ENCODE peak calls at places on chromosomes 11 and 22, in seven cellular contexts. G, V, X, N, U, R and D are unnamed samples.

GRCh38 chr11:65934014-65934413 is 11.3 kb upstream of the TSGA10IP start:
- DNase-seq in G (no peak), V (peak), X (no peak), N (no peak), U (no peak), R (no peak), D (no peak)

GRCh38 chr11:134050541-134051383 is 18.1 kb upstream of the JAM3 start:
- DNase-seq in G (peak), V (no peak), X (peak), N (peak), U (peak), R (peak), D (peak)

GRCh38 chr11:8826145-8826786 is 84.7 kb upstream of the AKIP1 start:
- DNase-seq in G (no peak), V (peak), X (no peak), N (peak), U (no peak), R (no peak), D (no peak)

GRCh38 chr11:130995266-130995665 is 79.0 kb upstream of the SNX19 start:
- DNase-seq in G (no peak), V (no peak), X (no peak), N (no peak), U (no peak), R (no peak), D (no peak)

GRCh38 chr11:35231074-35231473 is 92.1 kb downstream of the CD44 start:
- DNase-seq in G (no peak), V (no peak), X (no peak), N (no peak), U (no peak), R (no peak), D (no peak)

GRCh38 chr11:22690245-22690644 is 23.8 kb downstream of the GAS2 start:
- DNase-seq in G (no peak), V (no peak), X (no peak), N (no peak), U (no peak), R (no peak), D (no peak)

GRCh38 chr11:2788751-2789140 is 89.0 kb upstream of the KCNQ1OT1 start:
- DNase-seq in G (no peak), V (no peak), X (peak), N (peak), U (no peak), R (no peak), D (no peak)

GRCh38 chr22:42282943-42283287 is 12.5 kb upstream of the TCF20 start:
- DNase-seq in G (no peak), V (no peak), X (no peak), N (no peak), U (no peak), R (no peak), D (peak)

GRCh38 chr11:70065318-70066135 is 12.6 kb upstream of the ANO1 start:
- DNase-seq in G (no peak), V (no peak), X (no peak), N (peak), U (no peak), R (no peak), D (no peak)

GRCh38 chr11:31160504-31161422 is 208.8 kb downstream of the DCDC1 start:
- DNase-seq in G (no peak), V (no peak), X (no peak), N (no peak), U (peak), R (no peak), D (no peak)

GRCh38 chr22:36865346-36865745 is 4.5 kb downstream of the NCF4 start:
- DNase-seq in G (no peak), V (no peak), X (no peak), N (no peak), U (no peak), R (no peak), D (no peak)

GRCh38 chr22:33932997-33933396 is 12.7 kb upstream of the LARGE1 start:
- DNase-seq in G (no peak), V (no peak), X (no peak), N (no peak), U (no peak), R (no peak), D (no peak)

GRCh38 chr11:45180158-45180887 is 33.9 kb downstream of the PRDM11 start:
- DNase-seq in G (no peak), V (no peak), X (peak), N (peak), U (peak), R (no peak), D (peak)

GRCh38 chr11:110720646-110721283 is 8.5 kb upstream of the ARHGAP20 start:
- DNase-seq in G (no peak), V (no peak), X (no peak), N (no peak), U (no peak), R (no peak), D (no peak)

GRCh38 chr22:40654522-40655167 is 18.1 kb upstream of the MRTFA start:
- DNase-seq in G (no peak), V (no peak), X (no peak), N (no peak), U (no peak), R (no peak), D (no peak)

GRCh38 chr11:92765965-92766371 is 203.5 kb upstream of the MTNR1B start:
- DNase-seq in G (no peak), V (no peak), X (no peak), N (peak), U (no peak), R (no peak), D (no peak)

GRCh38 chr11:34978236-34979191 is 62.1 kb downstream of the PDHX start:
- DNase-seq in G (no peak), V (no peak), X (no peak), N (no peak), U (no peak), R (no peak), D (no peak)

GRCh38 chr11:692824-693414 is 2.1 kb downstream of the DEAF1 start:
- DNase-seq in G (no peak), V (no peak), X (peak), N (no peak), U (no peak), R (no peak), D (no peak)

GRCh38 chr11:76102772-76103171 is 103.5 kb downstream of the WNT11 start:
- DNase-seq in G (no peak), V (no peak), X (no peak), N (no peak), U (no peak), R (no peak), D (no peak)

GRCh38 chr22:44577391-44578114 is 79.5 kb upstream of the RTL6 start:
- DNase-seq in G (no peak), V (no peak), X (no peak), N (no peak), U (no peak), R (no peak), D (no peak)

GRCh38 chr11:126329644-126330200 is 25.8 kb upstream of the ST3GAL4 start:
- DNase-seq in G (no peak), V (no peak), X (peak), N (no peak), U (no peak), R (no peak), D (no peak)

GRCh38 chr11:118260353-118260752 is 3.7 kb downstream of the MPZL2 start:
- DNase-seq in G (no peak), V (no peak), X (no peak), N (no peak), U (no peak), R (no peak), D (no peak)

GRCh38 chr22:24554316-24555159 is at the start of gene GUCD1:
- DNase-seq in G (peak), V (no peak), X (peak), N (no peak), U (peak), R (no peak), D (peak)

GRCh38 chr11:75403037-75403436 is 3.7 kb downstream of the RPS3 start:
- DNase-seq in G (no peak), V (no peak), X (no peak), N (no peak), U (no peak), R (no peak), D (no peak)

GRCh38 chr11:94577841-94578240 is 10.7 kb downstream of the PIWIL4 start:
- DNase-seq in G (no peak), V (no peak), X (no peak), N (no peak), U (no peak), R (no peak), D (no peak)